ENCODE peak calls at places on chromosomes 13 and 19, in seven cellular contexts. P, C, L, X, I, U and Q are unnamed samples.

GRCh38 chr19:17797397-17798201 is 2.7 kb downstream of the B3GNT3 start:
- DNase-seq in I (no peak), C (peak), X (no peak), L (no peak), U (no peak), P (no peak), Q (no peak)

GRCh38 chr13:45658586-45659235 is 43.2 kb upstream of the ERICH6B start:
- DNase-seq in C (peak), X (no peak), U (no peak), I (no peak), L (no peak), P (no peak), Q (peak)

GRCh38 chr19:19028526-19028925 is 4.8 kb downstream of the SUGP2 start:
- DNase-seq in U (no peak), L (no peak), P (no peak), C (no peak), X (no peak), I (no peak), Q (no peak)

GRCh38 chr13:32857077-32857476 is 159.1 kb upstream of the KL start:
- DNase-seq in L (no peak), C (no peak), P (no peak), X (no peak), I (no peak), U (no peak), Q (no peak)

GRCh38 chr19:31135841-31136240 is 213.4 kb downstream of the TSHZ3 start:
- DNase-seq in C (peak), P (no peak), U (no peak), I (no peak), L (no peak), X (no peak), Q (no peak)

GRCh38 chr19:46697142-46697960 is 19.6 kb downstream of the PRKD2 start:
- DNase-seq in X (peak), C (peak), L (peak), I (peak), U (peak), P (peak), Q (no peak)

GRCh38 chr19:47608908-47609879 is at the start of gene BICRA:
- DNase-seq in X (peak), P (peak), C (peak), I (peak), L (peak), U (peak), Q (no peak)

GRCh38 chr13:97433727-97434416 is at the start of gene RAP2A:
- DNase-seq in U (peak), X (peak), I (peak), C (peak), L (peak), P (peak), Q (peak)

GRCh38 chr13:50129923-50130685 is 114.9 kb downstream of the KCNRG start:
- DNase-seq in P (peak), C (no peak), L (no peak), I (peak), X (peak), U (peak), Q (no peak)

GRCh38 chr19:33388231-33388816 is 14.8 kb downstream of the CEBPG start:
- DNase-seq in I (no peak), U (no peak), X (no peak), C (no peak), L (no peak), P (peak), Q (no peak)

GRCh38 chr13:114037674-114038073 is 63.8 kb upstream of the C13orf46 start:
- DNase-seq in P (no peak), I (no peak), U (no peak), C (no peak), X (no peak), L (no peak), Q (no peak)

GRCh38 chr13:109332501-109333499 is 453.6 kb downstream of the IRS2 start:
- DNase-seq in P (no peak), C (no peak), X (no peak), L (no peak), I (no peak), U (no peak), Q (no peak)

GRCh38 chr13:58437436-58437835 is 805.9 kb downstream of the PCDH17 start:
- DNase-seq in X (no peak), I (no peak), U (no peak), C (no peak), P (no peak), L (no peak), Q (no peak)

GRCh38 chr13:109698779-109699178 is 87.6 kb downstream of the IRS2 start:
- DNase-seq in X (no peak), P (no peak), I (no peak), U (no peak), C (peak), L (no peak), Q (peak)

GRCh38 chr13:104522235-104523072 is 1456.2 kb upstream of the SLC10A2 start:
- DNase-seq in I (no peak), L (peak), X (no peak), C (no peak), P (peak), U (peak), Q (no peak)

GRCh38 chr13:75405976-75406703 is 75.8 kb downstream of the TBC1D4 start:
- DNase-seq in U (no peak), C (no peak), I (no peak), P (no peak), X (no peak), L (no peak), Q (peak)

GRCh38 chr13:85386424-85386823 is 412.8 kb downstream of the SLITRK6 start:
- DNase-seq in P (no peak), I (no peak), X (peak), C (peak), U (no peak), L (no peak), Q (no peak)

GRCh38 chr13:20990910-20991525 is 70.4 kb downstream of the LATS2 start:
- DNase-seq in X (no peak), C (no peak), L (no peak), P (no peak), U (no peak), I (no peak), Q (no peak)

GRCh38 chr13:97542102-97542501 is 108.1 kb downstream of the RAP2A start:
- DNase-seq in I (no peak), X (no peak), P (no peak), U (no peak), C (no peak), L (no peak), Q (no peak)

GRCh38 chr13:51282322-51282721 is 57.2 kb upstream of the SERPINE3 start:
- DNase-seq in I (no peak), X (no peak), L (no peak), U (peak), C (no peak), P (peak), Q (no peak)

GRCh38 chr13:20489185-20489820 is 36.4 kb downstream of the CRYL1 start:
- DNase-seq in C (peak), I (no peak), L (peak), P (no peak), U (no peak), X (peak), Q (no peak)

GRCh38 chr13:109243311-109243951 is 543.0 kb downstream of the IRS2 start:
- DNase-seq in I (no peak), P (no peak), U (no peak), X (no peak), C (peak), L (no peak), Q (peak)

GRCh38 chr19:10288662-10289166 is 1.0 kb upstream of the ICAM5 start:
- DNase-seq in C (peak), P (no peak), U (no peak), I (no peak), X (peak), L (no peak), Q (no peak)

GRCh38 chr19:50514346-50515167 is 844 bp upstream of the ASPDH start:
- DNase-seq in I (no peak), L (no peak), P (peak), X (no peak), U (no peak), C (no peak), Q (no peak)

GRCh38 chr19:38039966-38040365 is 133.0 kb downstream of the SIPA1L3 start:
- DNase-seq in U (no peak), P (no peak), I (no peak), C (peak), X (no peak), L (no peak), Q (peak)

GRCh38 chr13:94716016-94716415 is 3.7 kb upstream of the SOX21 start:
- DNase-seq in C (no peak), X (no peak), P (no peak), I (no peak), U (no peak), L (no peak), Q (no peak)
- TF ChIP-seq CTCF in C (peak), X (no peak), P (no peak), I (no peak), U (no peak), L (no peak), Q (no peak)

GRCh38 chr19:6752257-6753177 is 13.0 kb downstream of the TRIP10 start:
- DNase-seq in C (no peak), U (no peak), P (no peak), I (no peak), X (no peak), L (no peak), Q (no peak)
- H3K4me3 ChIP-seq in C (no peak), U (peak), P (peak), I (peak), X (peak), L (peak), Q (peak)

GRCh38 chr19:35027009-35027408 is 3.3 kb upstream of the SCN1B start:
- DNase-seq in L (no peak), U (no peak), P (no peak), X (no peak), C (no peak), I (no peak), Q (no peak)
- TF ChIP-seq CTCF in L (no peak), U (no peak), P (no peak), X (no peak), C (no peak), I (no peak), Q (no peak)

DNA sequence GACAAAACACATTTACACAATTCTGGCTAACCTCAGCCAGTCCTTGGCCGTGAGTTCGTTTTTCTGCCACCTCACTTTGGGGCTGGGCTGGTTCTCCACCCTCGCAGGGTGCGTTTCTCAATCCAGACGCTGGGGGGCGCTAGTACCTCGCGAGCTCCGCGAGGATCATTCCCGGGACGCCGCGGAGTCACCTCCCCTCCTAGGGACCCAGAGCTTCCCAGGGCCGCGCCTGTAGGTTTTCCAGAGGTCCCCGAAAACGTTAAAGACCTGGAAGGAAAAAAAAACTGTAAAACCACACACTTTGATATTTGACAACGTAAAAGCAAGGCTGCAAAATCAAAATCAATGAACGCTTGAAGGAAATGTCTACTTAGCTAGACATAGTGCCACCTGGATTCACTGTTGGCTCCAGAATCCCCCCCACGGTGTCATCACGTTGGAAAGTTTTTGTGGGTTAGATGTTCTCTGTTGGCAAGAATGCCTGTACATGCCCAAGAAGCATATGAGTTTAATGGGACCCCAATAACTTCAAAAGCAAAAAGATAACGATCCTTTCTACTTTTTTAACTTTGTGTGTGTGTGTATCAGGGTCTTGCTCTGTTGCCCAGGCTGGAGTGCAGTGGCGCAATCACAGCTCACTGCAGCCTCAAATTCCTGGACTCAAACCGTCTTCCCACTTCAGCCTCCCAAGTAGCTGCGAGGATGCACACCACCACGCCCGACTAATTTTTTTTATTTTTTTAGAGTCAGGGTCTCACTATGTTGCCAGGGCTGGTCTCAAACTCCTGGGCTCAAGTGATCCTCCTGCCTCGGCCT is 34.5 kb upstream of the TPM4 start:
- DNase-seq in I (peak), U (peak), P (peak), X (peak), L (peak), C (peak), Q (peak)
- H3K4me3 ChIP-seq in I (no peak), U (peak), P (peak), X (no peak), L (no peak), C (no peak), Q (peak)

DNA sequence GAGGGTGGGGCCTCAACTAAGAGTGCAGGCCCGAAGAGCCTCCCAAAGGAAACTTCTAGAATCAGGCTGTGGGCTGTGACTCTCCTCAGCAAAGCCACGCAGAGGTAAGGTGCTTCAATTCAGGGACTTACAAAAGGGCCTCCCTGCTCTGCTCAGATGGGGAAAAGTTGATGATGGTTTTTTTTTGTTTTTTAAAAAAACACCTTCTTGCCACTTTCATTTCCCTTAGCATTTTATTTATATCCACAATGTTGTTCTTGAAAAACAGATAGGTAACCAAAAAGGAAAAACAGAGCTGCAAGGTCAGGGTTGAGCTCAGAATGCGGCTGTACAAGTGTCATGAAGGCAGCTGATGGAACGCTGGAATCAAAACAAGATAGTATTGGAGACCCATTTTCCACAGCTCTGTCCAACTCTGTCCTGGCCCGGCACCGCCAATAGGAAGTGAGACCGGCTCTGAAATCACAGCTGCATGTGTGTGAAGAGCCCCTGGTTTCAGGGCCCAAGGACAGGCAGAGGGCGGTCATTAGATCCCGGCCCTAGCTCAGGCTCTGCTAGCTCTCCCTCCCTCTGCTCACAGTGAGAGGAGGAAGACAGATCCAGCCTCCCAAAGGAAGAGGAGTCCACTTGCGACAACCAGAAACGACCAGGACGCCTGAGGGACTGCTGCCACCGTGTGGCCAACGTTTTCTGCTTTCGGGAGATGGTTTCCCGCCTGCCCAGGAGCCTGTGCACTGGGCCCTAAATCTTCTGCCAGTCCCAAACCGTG is 58.3 kb downstream of the KLF2 start:
- DNase-seq in X (peak), L (peak), C (peak), I (peak), P (peak), U (peak), Q (peak)
- TF ChIP-seq CTCF in X (peak), L (peak), C (peak), I (peak), P (peak), U (peak), Q (peak)

GRCh38 chr13:101406787-101407186 is 9.5 kb downstream of the NALCN start:
- DNase-seq in C (peak), L (no peak), U (no peak), P (no peak), X (no peak), I (no peak), Q (no peak)
- H3K4me3 ChIP-seq in C (no peak), L (no peak), U (no peak), P (no peak), X (no peak), I (no peak), Q (no peak)